ENCODE peak calls at places on chromosomes 13 and 19, in nine cellular contexts. O is psoas muscle; F is Panc1; A is central memory CD8-positive, alpha-beta T cell; S is sciatic nerve; P is Right ventricle myocardium superior; M is gastrocnemius medialis; Z is T-helper 17 cell; E is esophagus mucosa. L is an unnamed sample.

GRCh38 chr13:112210401-112210800 is 143.5 kb downstream of the SOX1 start:
- ATAC-seq in E (no peak), F (no peak), A (no peak), S (no peak), O (no peak), Z (no peak), P (no peak), M (no peak), L (no peak)

GRCh38 chr13:30654430-30654829 is 36.7 kb downstream of the USPL1 start:
- ATAC-seq in A (peak), P (no peak), O (no peak), E (no peak), Z (peak), M (no peak), F (no peak), S (no peak), L (no peak)

GRCh38 chr13:46097015-46097414 is 7.8 kb downstream of the CPB2 start:
- ATAC-seq in F (no peak), M (no peak), O (no peak), A (no peak), E (no peak), Z (no peak), S (no peak), P (no peak), L (no peak)

GRCh38 chr13:26964278-26965057 is 203.9 kb upstream of the GPR12 start:
- ATAC-seq in E (no peak), P (peak), A (no peak), O (no peak), S (no peak), Z (no peak), F (no peak), M (no peak), L (no peak)

GRCh38 chr13:35729926-35730627 is 253.6 kb upstream of the MAB21L1 start:
- ATAC-seq in F (no peak), S (peak), E (no peak), A (no peak), Z (no peak), P (peak), O (peak), M (peak), L (no peak)

GRCh38 chr19:30047355-30047895 is 105.4 kb downstream of the URI1 start:
- ATAC-seq in S (no peak), P (no peak), A (no peak), M (no peak), O (no peak), E (no peak), Z (no peak), F (no peak), L (no peak)

GRCh38 chr19:7540761-7541480 is 5.4 kb downstream of the PNPLA6 start:
- ATAC-seq in F (peak), Z (no peak), S (no peak), A (no peak), P (no peak), M (no peak), E (peak), O (no peak), L (peak)

GRCh38 chr13:59178344-59178743 is 985.4 kb downstream of the DIAPH3 start:
- ATAC-seq in E (no peak), M (no peak), S (no peak), O (no peak), P (no peak), A (no peak), Z (no peak), F (no peak), L (peak)

GRCh38 chr19:38046254-38047047 is 139.4 kb downstream of the SIPA1L3 start:
- ATAC-seq in E (no peak), P (no peak), S (no peak), M (no peak), O (no peak), Z (no peak), F (peak), A (no peak), L (no peak)

GRCh38 chr19:45172173-45172572 is 5.9 kb downstream of the TRAPPC6A start:
- ATAC-seq in A (peak), F (no peak), S (no peak), Z (peak), M (no peak), E (peak), P (peak), O (no peak), L (no peak)

GRCh38 chr19:57263244-57263643 is 17.0 kb upstream of the ZNF460 start:
- ATAC-seq in F (no peak), E (no peak), S (no peak), M (no peak), Z (no peak), A (no peak), O (no peak), P (no peak), L (no peak)

GRCh38 chr19:39032164-39032918 is at the start of gene FBXO27:
- ATAC-seq in P (peak), A (no peak), O (peak), S (peak), E (peak), M (no peak), Z (no peak), F (peak), L (peak)

GRCh38 chr13:44298314-44298713 is 75.3 kb upstream of the SERP2 start:
- ATAC-seq in Z (no peak), A (no peak), E (no peak), F (no peak), O (no peak), M (no peak), P (no peak), S (no peak), L (no peak)

GRCh38 chr13:98176777-98177608 is at the start of gene RNF113B:
- ATAC-seq in E (no peak), F (no peak), P (no peak), M (no peak), S (no peak), O (no peak), Z (no peak), A (no peak), L (no peak)

GRCh38 chr13:106566682-106567420 is 1.1 kb downstream of the ARGLU1 start:
- ATAC-seq in E (peak), P (peak), M (peak), Z (no peak), S (peak), F (peak), O (peak), A (peak), L (peak)

GRCh38 chr19:8487137-8487851 is 15.1 kb downstream of the PRAM1 start:
- ATAC-seq in F (no peak), O (no peak), Z (peak), E (no peak), M (no peak), P (peak), A (peak), S (peak), L (no peak)

GRCh38 chr13:66111628-66112027 is 1118.5 kb downstream of the PCDH9 start:
- ATAC-seq in P (no peak), E (no peak), Z (no peak), M (no peak), O (no peak), S (no peak), A (no peak), F (no peak), L (no peak)

GRCh38 chr19:12648088-12648487 is 18.5 kb downstream of the MAN2B1 start:
- ATAC-seq in A (no peak), P (peak), Z (no peak), F (peak), E (no peak), M (no peak), O (peak), S (peak), L (peak)

GRCh38 chr19:48868196-48868886 is at the start of gene PLEKHA4:
- ATAC-seq in E (no peak), O (peak), A (no peak), S (peak), F (no peak), M (no peak), P (peak), Z (no peak), L (peak)

GRCh38 chr13:29254971-29255370 is 340.5 kb downstream of the SLC7A1 start:
- ATAC-seq in M (no peak), A (no peak), F (no peak), S (no peak), Z (no peak), E (no peak), O (no peak), P (no peak), L (no peak)

GRCh38 chr19:54312436-54313362 is at the start of gene LILRA5:
- ATAC-seq in S (peak), E (peak), Z (peak), A (no peak), F (peak), O (no peak), P (peak), M (no peak), L (no peak)

GRCh38 chr19:5285955-5286354 is 54.7 kb downstream of the PTPRS start:
- ATAC-seq in S (no peak), Z (no peak), O (no peak), P (no peak), F (no peak), M (no peak), A (no peak), E (no peak), L (no peak)

GRCh38 chr19:46031781-46032596 is 8.8 kb downstream of the IGFL4 start:
- ATAC-seq in A (no peak), S (no peak), O (no peak), F (no peak), P (no peak), E (no peak), Z (no peak), M (no peak), L (no peak)

GRCh38 chr19:28428644-28429348 is 784.2 kb downstream of the UQCRFS1 start:
- ATAC-seq in E (no peak), O (no peak), F (no peak), A (no peak), P (no peak), M (no peak), Z (no peak), S (no peak), L (no peak)

GRCh38 chr19:42069619-42070293 is at the start of gene GRIK5:
- ATAC-seq in F (no peak), Z (no peak), S (peak), M (no peak), A (no peak), E (no peak), O (no peak), P (peak), L (peak)

GRCh38 chr19:50008532-50008931 is 16.6 kb downstream of the VRK3 start:
- ATAC-seq in O (no peak), P (no peak), Z (no peak), S (no peak), M (no peak), A (no peak), F (peak), E (no peak), L (no peak)

GRCh38 chr19:5138606-5139594 is 170.0 kb downstream of the KDM4B start:
- ATAC-seq in S (peak), A (peak), M (no peak), Z (peak), E (peak), O (no peak), P (no peak), F (peak), L (no peak)

GRCh38 chr19:35005256-35005977 is 5.3 kb downstream of the GRAMD1A start:
- ATAC-seq in S (no peak), P (no peak), M (no peak), Z (no peak), F (no peak), O (no peak), A (no peak), E (no peak), L (no peak)

GRCh38 chr19:37902668-37903067 is 3.7 kb downstream of the WDR87 start:
- ATAC-seq in Z (peak), O (peak), P (peak), E (peak), A (no peak), S (peak), F (peak), M (no peak), L (peak)

GRCh38 chr19:10316229-10317044 is 622 bp upstream of the FDX2 start:
- ATAC-seq in P (peak), E (no peak), M (no peak), S (peak), O (no peak), A (no peak), F (peak), Z (no peak), L (peak)

GRCh38 chr19:10836478-10837325 is 690 bp upstream of the TMED1 start:
- ATAC-seq in F (no peak), P (peak), E (peak), M (peak), S (peak), Z (peak), O (peak), A (peak), L (no peak)